ENCODE peak calls at places on chromosome 22, in ten cellular contexts. H is Peyer's patch; P is mesenchymal stem cell; B is tibial nerve; F is ovary; T is upper lobe of right lung; X is naive thymus-derived CD4-positive, alpha-beta T cell; K is IMR-90; V is mesendoderm; N is A673. S is an unnamed sample. For H3K36me3 and H3K27me3, the result is how much of the 10 kb centered on the place peaks cover.

GRCh38 chr22:32327066-32327465 is 30.6 kb upstream of the RFPL3 start:
- DNase-seq in H (no peak), P (no peak), B (no peak), F (no peak), T (peak), X (no peak), K (no peak), V (no peak), N (no peak), S (no peak)

GRCh38 chr22:44391026-44391425 is 78.3 kb upstream of the SHISAL1 start:
- DNase-seq in H (peak), P (no peak), B (no peak), F (no peak), T (no peak), X (no peak), K (no peak), V (no peak), N (no peak), S (no peak)

GRCh38 chr22:41659941-41660340 is 28.7 kb downstream of the SNU13 start:
- DNase-seq in H (no peak), P (no peak), B (no peak), F (no peak), T (no peak), X (no peak), K (no peak), V (no peak), N (no peak), S (no peak)

GRCh38 chr22:21450858-21451331 is 16.3 kb upstream of the TMEM191C start:
- DNase-seq in H (no peak), P (no peak), B (no peak), F (no peak), T (peak), X (peak), K (no peak), V (no peak), N (no peak), S (no peak)

GRCh38 chr22:46150615-46151423 is 493 bp downstream of the PPARA start:
- DNase-seq in H (peak), P (peak), B (no peak), F (peak), T (peak), X (peak), K (no peak), V (no peak), N (no peak), S (no peak)

GRCh38 chr22:29300807-29301601 is 5.4 kb upstream of the GAS2L1 start:
- DNase-seq in H (peak), P (no peak), B (no peak), F (no peak), T (no peak), X (no peak), K (no peak), V (peak), N (no peak), S (no peak)

GRCh38 chr22:31841029-31841827 is 87.4 kb downstream of the DEPDC5 start:
- DNase-seq in H (no peak), P (no peak), B (no peak), F (no peak), T (no peak), X (no peak), K (no peak), V (no peak), N (no peak), S (no peak)

GRCh38 chr22:31833930-31834329 is 80.1 kb downstream of the DEPDC5 start:
- DNase-seq in H (no peak), P (no peak), B (no peak), F (no peak), T (no peak), X (no peak), K (no peak), V (no peak), N (no peak), S (no peak)

GRCh38 chr22:38967451-38968450 is 10.3 kb downstream of the APOBEC3A start:
- DNase-seq in H (no peak), P (no peak), B (peak), F (no peak), T (no peak), X (no peak), K (no peak), V (no peak), N (no peak), S (no peak)

GRCh38 chr22:42772647-42773046 is 52.0 kb upstream of the A4GALT start:
- DNase-seq in H (no peak), P (no peak), B (no peak), F (no peak), T (no peak), X (no peak), K (no peak), V (no peak), N (no peak), S (no peak)

GRCh38 chr22:18031670-18032454 is 7.5 kb upstream of the MICAL3 start:
- DNase-seq in H (no peak), P (peak), B (no peak), F (no peak), T (no peak), X (no peak), K (peak), V (peak), N (peak), S (peak)

GRCh38 chr22:32745251-32745995 is 56.1 kb upstream of the TIMP3 start:
- DNase-seq in H (no peak), P (peak), B (peak), F (no peak), T (no peak), X (no peak), K (peak), V (peak), N (no peak), S (no peak)

GRCh38 chr22:19195796-19196731 is 17.5 kb upstream of the SLC25A1 start:
- DNase-seq in H (no peak), P (no peak), B (no peak), F (no peak), T (no peak), X (no peak), K (no peak), V (no peak), N (no peak), S (no peak)

GRCh38 chr22:46175631-46176030 is 25.3 kb downstream of the PPARA start:
- DNase-seq in H (no peak), P (peak), B (no peak), F (no peak), T (no peak), X (no peak), K (peak), V (no peak), N (peak), S (no peak)

GRCh38 chr22:35386670-35387288 is 5.9 kb downstream of the HMOX1 start:
- DNase-seq in H (no peak), P (no peak), B (no peak), F (no peak), T (no peak), X (no peak), K (no peak), V (no peak), N (no peak), S (no peak)
- H3K36me3 ChIP-seq in H (under half), P (under half), B (under half), F (under half), T (under half), X (under half), K (half or more), V (under half), N (under half), S (under half)

DNA sequence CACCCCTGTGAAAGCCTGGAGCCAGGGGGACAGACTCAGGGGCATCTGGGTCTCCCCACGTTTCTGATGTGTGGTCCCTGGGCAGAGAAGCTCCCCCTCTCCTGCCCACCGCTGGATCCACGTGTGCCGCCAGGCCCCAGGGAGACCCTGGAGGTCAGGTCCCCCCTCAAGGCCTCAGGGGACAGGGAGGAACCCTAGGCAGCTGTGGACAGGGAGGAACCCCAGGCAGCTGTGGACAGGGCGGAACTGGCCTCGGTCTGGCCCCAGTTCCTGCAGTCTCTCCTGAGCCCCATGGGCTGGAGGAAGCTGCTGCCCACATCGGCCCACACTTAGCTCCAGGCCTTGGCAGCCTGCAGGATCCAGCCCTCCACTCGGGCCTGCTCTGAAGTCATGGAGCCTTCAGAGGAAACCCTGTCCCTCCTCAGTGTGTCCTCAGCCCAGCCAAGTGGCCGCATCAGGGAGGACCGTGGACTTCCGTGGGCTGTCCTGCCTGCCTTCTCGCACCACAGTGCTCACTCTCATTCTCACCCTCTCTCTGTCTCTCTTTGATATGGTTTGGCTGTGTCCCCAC is 127.7 kb downstream of the BRD1 start:
- DNase-seq in H (no peak), P (no peak), B (no peak), F (no peak), T (no peak), X (no peak), K (no peak), V (no peak), N (no peak), S (no peak)
- H3K27me3 ChIP-seq in H (under half), P (under half), B (under half), F (under half), T (under half), X (under half), K (under half), V (under half), N (under half), S (under half)

GRCh38 chr22:20421507-20421874 is 16.1 kb downstream of the SCARF2 start:
- DNase-seq in H (no peak), P (no peak), B (no peak), F (no peak), T (peak), X (no peak), K (no peak), V (no peak), N (no peak), S (no peak)

GRCh38 chr22:20419664-20419951 is 18.0 kb downstream of the SCARF2 start:
- DNase-seq in H (peak), P (no peak), B (no peak), F (no peak), T (no peak), X (no peak), K (no peak), V (no peak), N (no peak), S (no peak)

GRCh38 chr22:20414450-20414849 is 20.5 kb downstream of the ZNF74 start:
- DNase-seq in H (no peak), P (no peak), B (no peak), F (no peak), T (peak), X (no peak), K (no peak), V (no peak), N (no peak), S (no peak)

GRCh38 chr22:20420157-20420842 is 17.3 kb downstream of the SCARF2 start:
- DNase-seq in H (peak), P (no peak), B (no peak), F (no peak), T (peak), X (no peak), K (no peak), V (no peak), N (no peak), S (no peak)

DNA sequence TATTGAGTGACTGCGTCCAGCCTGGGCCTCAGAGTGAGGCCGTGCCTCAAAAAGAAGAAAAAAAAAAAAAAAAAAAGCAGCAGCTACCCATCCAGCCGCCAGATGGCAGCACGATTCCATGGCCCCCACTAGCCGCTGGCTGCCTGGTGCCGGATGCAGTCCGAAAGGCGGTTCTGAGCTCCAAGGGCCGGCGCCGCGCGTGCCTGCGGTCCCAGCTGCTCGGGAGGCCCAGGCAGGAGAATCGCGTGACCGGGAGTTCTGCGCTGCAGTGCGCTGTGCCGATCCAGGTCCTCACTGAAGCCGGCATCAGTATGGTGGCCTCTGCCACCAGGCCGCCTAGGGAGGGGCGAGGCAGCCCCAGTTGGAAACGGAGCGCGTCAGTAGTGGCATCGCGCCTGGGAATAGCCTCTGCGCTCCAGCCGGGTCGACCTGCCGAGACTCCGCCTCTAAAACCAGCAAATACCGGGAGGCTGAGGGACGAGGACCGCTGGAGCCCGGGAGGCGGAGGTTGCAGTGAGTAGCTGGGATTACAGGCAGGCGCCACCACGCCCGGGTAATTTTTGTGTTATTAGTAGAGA is 19.3 kb downstream of the SCARF2 start:
- DNase-seq in H (peak), P (peak), B (peak), F (peak), T (peak), X (peak), K (peak), V (peak), N (peak), S (peak)
- H3K27ac ChIP-seq in H (no peak), P (no peak), B (peak), F (no peak), T (no peak), X (no peak), K (peak), V (no peak), N (no peak), S (no peak)

DNA sequence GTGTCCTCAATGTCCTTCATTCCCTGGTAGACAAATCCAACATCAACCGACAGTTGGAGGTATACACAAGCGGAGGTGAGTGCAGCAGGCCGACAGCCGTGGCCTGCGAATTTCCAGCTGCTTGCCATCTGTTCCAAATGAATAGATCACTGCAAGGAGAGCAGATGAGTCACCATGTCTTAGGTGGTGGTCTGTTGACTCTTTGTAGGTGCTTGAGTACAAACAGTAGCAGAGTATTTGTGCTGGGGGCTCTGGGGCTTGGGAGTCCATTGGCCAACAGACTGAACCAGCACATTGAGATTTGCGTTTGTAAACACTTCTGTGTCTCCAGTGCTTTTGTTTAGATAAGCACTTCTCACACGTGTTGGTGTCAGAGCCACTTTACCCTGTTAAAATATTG is 21.1 kb downstream of the EIF3L start:
- DNase-seq in H (no peak), P (peak), B (no peak), F (no peak), T (no peak), X (no peak), K (peak), V (no peak), N (no peak), S (no peak)
- H3K36me3 ChIP-seq in H (under half), P (half or more), B (half or more), F (under half), T (half or more), X (under half), K (half or more), V (under half), N (half or more), S (half or more)

GRCh38 chr22:27115410-27115809 is 458.0 kb downstream of the MIAT start:
- DNase-seq in H (no peak), P (no peak), B (no peak), F (no peak), T (no peak), X (no peak), K (no peak), V (no peak), N (no peak), S (no peak)
- H3K27me3 ChIP-seq in H (under half), P (under half), B (under half), F (under half), T (under half), X (under half), K (under half), V (under half), N (under half), S (under half)

GRCh38 chr22:26606611-26607010 is 11.2 kb downstream of the CRYBB1 start:
- DNase-seq in H (no peak), P (peak), B (no peak), F (no peak), T (no peak), X (no peak), K (peak), V (no peak), N (no peak), S (peak)
- H3K27ac ChIP-seq in H (no peak), P (no peak), B (no peak), F (no peak), T (no peak), X (no peak), K (no peak), V (no peak), N (no peak), S (peak)

DNA sequence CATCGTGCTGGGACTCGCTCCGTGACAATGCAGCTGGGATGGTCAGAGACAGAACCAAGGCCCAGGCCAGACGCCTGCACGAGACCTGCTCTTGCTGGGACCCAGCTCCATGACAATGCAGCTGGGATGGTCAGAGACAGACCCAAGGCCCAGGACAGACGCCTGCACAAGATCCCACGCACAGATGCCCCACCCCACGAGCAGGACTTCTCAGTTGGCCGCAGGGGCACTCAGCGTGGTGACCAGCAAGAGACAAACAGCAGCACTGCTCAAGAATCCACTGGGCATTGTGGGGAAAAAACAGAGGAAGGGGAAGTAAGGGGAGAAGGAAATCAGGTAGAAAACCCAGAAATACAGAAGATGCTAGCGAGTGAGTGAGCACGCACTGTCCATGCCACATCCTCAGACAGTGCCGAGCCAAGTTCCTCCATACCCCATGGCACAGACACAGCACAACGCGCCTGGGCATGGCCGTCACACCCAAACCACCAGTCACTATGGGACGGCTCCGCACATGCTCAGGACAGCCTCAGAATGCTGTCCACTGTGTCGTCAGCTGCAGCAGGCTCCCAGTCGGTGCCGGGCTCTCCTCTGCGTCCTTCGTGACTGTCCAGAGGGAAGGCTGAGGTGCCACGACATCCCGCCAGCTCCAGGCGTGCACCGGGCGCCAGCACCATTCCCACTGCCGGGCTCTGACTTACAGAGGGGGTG is 44.5 kb downstream of the BRD1 start:
- DNase-seq in H (no peak), P (no peak), B (no peak), F (no peak), T (no peak), X (no peak), K (no peak), V (no peak), N (no peak), S (no peak)
- H3K36me3 ChIP-seq in H (under half), P (half or more), B (half or more), F (under half), T (half or more), X (under half), K (half or more), V (under half), N (under half), S (under half)

S was measured in brain microvascular endothelial cell.